ENCODE peak calls at places on chromosomes 11 and 22, in five cellular contexts. H is neuronal stem cell, I is colonic mucosa, W is adrenal gland, Q is MG63. M is an unnamed sample.

GRCh38 chr11:117823294-117823940 is 1.1 kb downstream of the FXYD2 start:
- DNase-seq in H (no peak), I (no peak), W (peak; percentile 24), Q (no peak), M (peak; percentile 13)

GRCh38 chr11:94705419-94705818 is 62.7 kb upstream of the AMOTL1 start:
- DNase-seq in H (no peak), I (no peak), W (no peak), Q (peak; percentile 52), M (no peak)

GRCh38 chr11:44207292-44207691 is 102.6 kb downstream of the ALX4 start:
- DNase-seq in H (no peak), I (no peak), W (no peak), Q (no peak), M (no peak)

GRCh38 chr22:45891996-45892621 is 84.9 kb downstream of the WNT7B start:
- DNase-seq in H (no peak), I (no peak), W (no peak), Q (no peak), M (no peak)

GRCh38 chr11:62705880-62706831 is 1.1 kb downstream of the BSCL2 start:
- DNase-seq in H (peak; percentile 94), I (peak; percentile 96), W (peak; percentile 96), Q (peak; percentile 92), M (peak; percentile 96)

GRCh38 chr22:23520875-23521441 is 59.1 kb downstream of the IGLL1 start:
- DNase-seq in H (peak; percentile 36), I (peak; percentile 55), W (no peak), Q (no peak), M (no peak)

GRCh38 chr11:111963786-111964385 is 26.7 kb downstream of the DIXDC1 start:
- DNase-seq in H (no peak), I (no peak), W (no peak), Q (peak; percentile 69), M (no peak)

GRCh38 chr11:1889941-1890855 is 1.5 kb downstream of the PRR33 start:
- DNase-seq in H (no peak), I (no peak), W (peak; percentile 30), Q (no peak), M (no peak)

GRCh38 chr22:46887978-46888377 is 125.5 kb downstream of the TBC1D22A start:
- DNase-seq in H (no peak), I (no peak), W (no peak), Q (no peak), M (no peak)

GRCh38 chr11:96015911-96016565 is 92.1 kb upstream of the MTMR2 start:
- DNase-seq in H (no peak), I (no peak), W (no peak), Q (no peak), M (no peak)

GRCh38 chr11:26793517-26793916 is 71.7 kb upstream of the SLC5A12 start:
- DNase-seq in H (no peak), I (no peak), W (no peak), Q (no peak), M (no peak)

GRCh38 chr22:42272431-42273004 is 2.1 kb upstream of the TCF20 start:
- DNase-seq in H (no peak), I (no peak), W (no peak), Q (no peak), M (no peak)

GRCh38 chr22:20249797-20250354 is 18.2 kb downstream of the RTN4R start:
- DNase-seq in H (no peak), I (no peak), W (peak; percentile 54), Q (peak; percentile 86), M (no peak)

GRCh38 chr11:61035086-61035835 is 63.8 kb downstream of the CD6 start:
- DNase-seq in H (no peak), I (no peak), W (no peak), Q (no peak), M (no peak)

GRCh38 chr22:26168199-26168915 is 905 bp upstream of the SEZ6L start:
- DNase-seq in H (no peak), I (no peak), W (no peak), Q (no peak), M (no peak)

GRCh38 chr22:23896166-23896522 is 2.0 kb downstream of the MIF start:
- DNase-seq in H (no peak), I (no peak), W (no peak), Q (no peak), M (no peak)

GRCh38 chr11:71201936-71202597 is 50.3 kb downstream of the SHANK2 start:
- DNase-seq in H (no peak), I (no peak), W (no peak), Q (no peak), M (no peak)

GRCh38 chr11:68497761-68498160 is 37.2 kb downstream of the PPP6R3 start:
- DNase-seq in H (no peak), I (no peak), W (no peak), Q (no peak), M (no peak)

GRCh38 chr11:20669833-20670684 is 673 bp downstream of the NELL1 start:
- DNase-seq in H (no peak), I (no peak), W (no peak), Q (no peak), M (no peak)

GRCh38 chr11:20670932-20671403 is 1.6 kb downstream of the NELL1 start:
- DNase-seq in H (no peak), I (no peak), W (no peak), Q (no peak), M (no peak)

GRCh38 chr11:20671856-20672546 is 2.6 kb downstream of the NELL1 start:
- DNase-seq in H (no peak), I (no peak), W (no peak), Q (no peak), M (no peak)

GRCh38 chr11:20668410-20668809 is 976 bp upstream of the NELL1 start:
- DNase-seq in H (no peak), I (no peak), W (no peak), Q (no peak), M (no peak)

DNA sequence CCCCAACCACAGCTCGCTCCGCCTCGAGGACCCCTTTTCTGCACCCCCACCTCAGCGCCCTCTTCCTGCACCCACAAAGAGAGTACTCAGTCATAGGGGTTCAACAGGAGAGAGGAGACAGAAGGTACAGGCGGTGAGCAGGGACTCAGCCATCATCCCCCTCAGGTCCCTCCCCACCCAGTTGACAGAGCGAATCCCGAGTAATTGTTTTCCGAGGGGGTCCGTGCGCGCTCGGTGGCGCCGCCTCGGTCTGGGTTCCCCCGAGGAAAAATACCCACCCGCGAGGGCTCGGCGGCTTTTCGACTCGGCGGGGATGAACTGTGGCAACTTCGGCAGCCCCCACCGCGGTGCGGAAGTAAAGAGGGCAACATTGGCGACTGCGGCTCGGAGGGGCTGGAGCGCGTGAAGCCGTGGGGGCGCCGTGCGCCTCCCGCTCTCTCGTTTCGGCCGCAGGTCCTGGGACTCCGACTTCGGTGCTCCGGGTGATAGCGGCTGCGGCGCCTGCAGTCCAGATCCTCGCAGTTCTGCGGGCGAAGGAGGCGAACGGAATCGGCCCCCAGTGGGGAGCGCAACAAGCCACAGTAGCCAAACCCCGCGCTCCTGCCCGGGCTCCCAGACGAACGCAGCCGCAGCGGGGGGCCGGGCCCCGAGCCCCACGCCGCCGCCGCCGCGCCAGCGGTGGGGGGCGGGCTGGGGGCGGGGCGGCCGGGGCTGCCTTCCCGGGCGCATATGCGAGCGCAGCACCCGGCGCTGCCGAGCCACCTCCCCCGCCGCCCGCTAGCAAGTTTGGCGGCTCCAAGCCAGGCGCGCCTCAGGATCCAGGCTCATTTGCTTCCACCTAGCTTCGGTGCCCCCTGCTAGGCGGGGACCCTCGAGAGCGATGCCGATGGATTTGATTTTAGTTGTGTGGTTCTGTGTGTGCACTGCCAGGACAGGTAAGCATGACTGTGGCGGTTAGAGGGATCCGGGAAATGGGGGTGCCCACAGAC is at the start of gene NELL1:
- DNase-seq in H (no peak), I (no peak), W (no peak), Q (no peak), M (no peak)
- H3K4me3 ChIP-seq in H (peak within 1 kb of the TSS; percentile 82), I (no peak within 1 kb of the TSS), W (no peak within 1 kb of the TSS), Q (no peak within 1 kb of the TSS), M (no peak within 1 kb of the TSS)

GRCh38 chr11:11407065-11407737 is 54.2 kb upstream of the CSNK2A3 start:
- DNase-seq in H (no peak), I (no peak), W (peak; percentile 21), Q (no peak), M (peak; percentile 53)

GRCh38 chr11:11401960-11402359 is 48.9 kb upstream of the CSNK2A3 start:
- DNase-seq in H (no peak), I (no peak), W (no peak), Q (no peak), M (no peak)

GRCh38 chr11:11406652-11407051 is 53.6 kb upstream of the CSNK2A3 start:
- DNase-seq in H (no peak), I (no peak), W (no peak), Q (no peak), M (no peak)

GRCh38 chr11:11400635-11401232 is 47.7 kb upstream of the CSNK2A3 start:
- DNase-seq in H (no peak), I (no peak), W (no peak), Q (no peak), M (no peak)

DNA sequence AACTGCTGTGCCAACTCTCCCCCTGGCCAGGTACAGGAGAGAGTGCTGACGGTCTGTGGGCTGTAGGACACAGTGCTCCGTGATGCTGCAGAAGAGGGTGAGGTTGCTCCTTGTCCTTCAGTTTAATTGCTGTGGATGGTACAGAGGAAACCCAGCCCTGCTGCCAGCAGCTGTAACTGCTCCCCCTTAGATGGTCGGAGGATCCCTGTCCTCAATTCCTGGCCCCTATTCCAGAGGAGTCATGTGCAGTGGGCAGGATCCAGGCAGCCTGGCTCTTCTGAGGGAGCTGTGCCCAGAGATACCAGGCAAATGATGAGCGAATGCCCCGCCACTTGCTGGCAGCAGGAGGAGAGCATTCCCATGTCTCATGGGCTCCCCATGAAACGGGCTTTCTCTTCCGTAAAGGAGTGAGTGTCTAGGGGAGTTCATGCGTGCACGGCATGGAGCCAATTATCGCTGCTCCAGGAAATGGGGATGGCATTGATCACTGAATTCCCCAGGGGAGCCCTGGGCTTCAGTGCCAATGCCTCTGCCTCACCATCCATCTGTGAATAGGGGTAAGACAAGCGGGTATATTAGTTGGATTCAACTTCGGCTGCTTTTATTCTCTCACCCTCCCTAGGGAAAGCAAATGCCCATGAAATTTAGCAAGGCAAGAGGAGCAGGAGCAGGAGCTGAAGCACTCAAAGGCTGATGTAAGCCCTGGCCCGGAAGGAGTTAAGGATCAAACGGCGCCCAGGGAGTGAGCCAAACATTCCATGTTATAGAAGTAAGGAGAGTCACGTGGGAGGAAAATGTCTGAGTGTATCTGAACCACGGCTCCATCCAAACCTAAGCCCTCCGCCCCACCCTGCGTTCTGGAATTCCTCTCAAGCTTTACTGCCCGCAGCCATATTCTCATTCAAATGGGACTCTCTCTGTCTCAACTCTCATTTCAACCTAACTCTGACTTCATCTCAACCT is 51.0 kb upstream of the CSNK2A3 start:
- DNase-seq in H (no peak), I (no peak), W (no peak), Q (peak; percentile 65), M (no peak)
- H3K4me3 ChIP-seq in H (no peak overlapping the region), I (no peak overlapping the region), W (no peak overlapping the region), Q (no peak overlapping the region), M (no peak overlapping the region)

GRCh38 chr22:18024956-18025720 is 777 bp upstream of the MICAL3 start:
- DNase-seq in H (no peak), I (no peak), W (no peak), Q (no peak), M (no peak)
- H3K4me3 ChIP-seq in H (no peak overlapping the region), I (peak overlapping the region; percentile 71), W (no peak overlapping the region), Q (peak overlapping the region; percentile 62), M (no peak overlapping the region)

GRCh38 chr11:64242920-64243854 is 2.3 kb downstream of the FKBP2 start:
- DNase-seq in H (no peak), I (no peak), W (no peak), Q (no peak), M (no peak)

GRCh38 chr11:64244107-64244506 is 2.6 kb downstream of the PPP1R14B start:
- DNase-seq in H (no peak), I (no peak), W (no peak), Q (no peak), M (no peak)

GRCh38 chr11:64245797-64246623 is 733 bp downstream of the PPP1R14B start:
- DNase-seq in H (no peak), I (peak; percentile 77), W (peak; percentile 84), Q (peak; percentile 98), M (peak; percentile 77)

GRCh38 chr11:64245401-64245796 is 1.3 kb downstream of the PPP1R14B start:
- DNase-seq in H (no peak), I (no peak), W (peak; percentile 74), Q (peak; percentile 71), M (peak; percentile 70)

GRCh38 chr11:64244966-64245365 is 1.8 kb downstream of the PPP1R14B start:
- DNase-seq in H (no peak), I (no peak), W (no peak), Q (no peak), M (peak; percentile 19)
- H3K4me3 ChIP-seq in H (no peak overlapping the region), I (peak overlapping the region; percentile 68), W (no peak overlapping the region), Q (peak overlapping the region; percentile 95), M (peak overlapping the region; percentile 66)

M was measured in transverse colon.